ENCODE peak calls at places on chromosomes 7 and 10, in eight cellular contexts. J is H54, Q is gastrocnemius medialis, E is NB4, Z is transverse colon, L is stomach, P is IMR-90, U is sigmoid colon. H is an unnamed sample.

GRCh38 chr7:122803323-122803722 is 82.9 kb downstream of the CADPS2 start:
- DNase-seq in J (no peak), Q (no peak), E (peak), Z (no peak), L (no peak), P (no peak), U (no peak), H (no peak)

GRCh38 chr10:70753841-70754621 is 31.1 kb downstream of the TBATA start:
- DNase-seq in J (no peak), Q (no peak), E (no peak), Z (no peak), L (no peak), P (peak), U (no peak), H (no peak)

GRCh38 chr10:132575320-132576201 is 38.0 kb downstream of the INPP5A start:
- DNase-seq in J (peak), Q (no peak), E (peak), Z (no peak), L (peak), P (peak), U (no peak), H (no peak)

GRCh38 chr7:155447603-155448002 is 10.3 kb upstream of the EN2 start:
- DNase-seq in J (no peak), Q (no peak), E (no peak), Z (no peak), L (no peak), P (no peak), U (no peak), H (no peak)

GRCh38 chr7:55104707-55105433 is 86.1 kb downstream of the EGFR start:
- DNase-seq in J (no peak), Q (no peak), E (no peak), Z (no peak), L (no peak), P (no peak), U (no peak), H (no peak)

GRCh38 chr10:77726732-77727131 is 89.1 kb upstream of the KCNMA1 start:
- DNase-seq in J (no peak), Q (no peak), E (no peak), Z (no peak), L (no peak), P (no peak), U (no peak), H (no peak)

GRCh38 chr7:2985866-2986265 is 57.8 kb downstream of the CARD11 start:
- DNase-seq in J (no peak), Q (no peak), E (no peak), Z (no peak), L (no peak), P (no peak), U (no peak), H (no peak)

GRCh38 chr7:158646766-158647474 is 57.7 kb downstream of the NCAPG2 start:
- DNase-seq in J (no peak), Q (no peak), E (peak), Z (peak), L (no peak), P (no peak), U (no peak), H (no peak)

GRCh38 chr10:63703113-63703670 is 182.0 kb downstream of the REEP3 start:
- DNase-seq in J (no peak), Q (no peak), E (peak), Z (no peak), L (no peak), P (peak), U (no peak), H (no peak)

GRCh38 chr10:33010132-33011037 is 52.4 kb upstream of the ITGB1 start:
- DNase-seq in J (peak), Q (no peak), E (no peak), Z (no peak), L (no peak), P (peak), U (no peak), H (no peak)

GRCh38 chr7:18689535-18689934 is 194.0 kb downstream of the HDAC9 start:
- DNase-seq in J (no peak), Q (no peak), E (no peak), Z (no peak), L (no peak), P (no peak), U (no peak), H (no peak)

GRCh38 chr10:123132576-123133477 is 2.9 kb upstream of the HMX3 start:
- DNase-seq in J (peak), Q (peak), E (peak), Z (peak), L (peak), P (peak), U (peak), H (peak)

GRCh38 chr7:44286618-44287487 is 38.5 kb downstream of the CAMK2B start:
- DNase-seq in J (no peak), Q (peak), E (peak), Z (peak), L (peak), P (no peak), U (peak), H (no peak)

GRCh38 chr7:43585521-43585920 is 2.6 kb downstream of the STK17A start:
- DNase-seq in J (no peak), Q (no peak), E (peak), Z (no peak), L (no peak), P (peak), U (no peak), H (no peak)

GRCh38 chr7:116616555-116617059 is 55.4 kb upstream of the MET start:
- DNase-seq in J (no peak), Q (no peak), E (no peak), Z (no peak), L (no peak), P (peak), U (no peak), H (no peak)

GRCh38 chr10:79159785-79160184 is 91.0 kb downstream of the ZMIZ1 start:
- DNase-seq in J (no peak), Q (no peak), E (no peak), Z (no peak), L (no peak), P (peak), U (peak), H (no peak)

GRCh38 chr7:76509931-76510877 is at the start of gene UPK3B:
- DNase-seq in J (peak), Q (no peak), E (peak), Z (no peak), L (no peak), P (no peak), U (peak), H (no peak)

GRCh38 chr7:131363719-131364118 is 36.0 kb downstream of the MKLN1 start:
- DNase-seq in J (no peak), Q (no peak), E (no peak), Z (no peak), L (no peak), P (no peak), U (no peak), H (no peak)

GRCh38 chr10:99427566-99428150 is 2.8 kb downstream of the GOT1 start:
- DNase-seq in J (no peak), Q (no peak), E (no peak), Z (no peak), L (no peak), P (no peak), U (no peak), H (no peak)
- TF ChIP-seq POLR2A in J (no peak), Q (no peak), E (no peak), Z (no peak), L (no peak), P (no peak), U (no peak), H (no peak)

GRCh38 chr10:95295031-95295755 is 4.4 kb upstream of the PDLIM1 start:
- DNase-seq in J (no peak), Q (no peak), E (peak), Z (peak), L (peak), P (peak), U (peak), H (peak)

GRCh38 chr10:95291634-95292039 is 834 bp upstream of the PDLIM1 start:
- DNase-seq in J (no peak), Q (no peak), E (no peak), Z (no peak), L (no peak), P (no peak), U (no peak), H (no peak)

GRCh38 chr10:95296764-95297163 is 6.0 kb upstream of the PDLIM1 start:
- DNase-seq in J (no peak), Q (no peak), E (no peak), Z (no peak), L (no peak), P (no peak), U (no peak), H (no peak)

GRCh38 chr10:95300140-95300539 is 9.3 kb upstream of the PDLIM1 start:
- DNase-seq in J (no peak), Q (no peak), E (no peak), Z (no peak), L (no peak), P (no peak), U (no peak), H (no peak)

DNA sequence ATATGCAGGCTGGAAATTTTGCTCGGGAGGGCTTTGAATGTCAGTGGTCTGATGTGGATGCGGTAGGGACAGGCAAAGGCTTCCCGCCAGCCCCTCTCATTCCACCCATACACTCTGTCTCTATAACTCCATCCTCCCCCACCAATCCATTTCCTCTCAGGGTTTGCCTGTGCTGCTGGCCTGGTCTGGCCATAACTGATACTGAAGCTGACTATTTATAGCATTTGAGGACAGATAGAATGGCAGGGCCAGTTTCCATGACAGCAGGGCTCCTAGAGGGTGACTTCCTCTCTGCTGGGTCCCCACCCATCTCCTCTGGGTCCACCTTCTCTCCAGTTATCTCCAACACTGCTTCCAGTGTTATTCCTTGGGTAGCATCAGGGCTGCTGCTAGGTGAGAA is 6.6 kb upstream of the PDLIM1 start:
- DNase-seq in J (no peak), Q (no peak), E (peak), Z (no peak), L (no peak), P (no peak), U (no peak), H (no peak)
- TF ChIP-seq POLR2A in J (no peak), Q (no peak), E (no peak), Z (no peak), L (no peak), P (no peak), U (no peak), H (no peak)

GRCh38 chr7:1543826-1544177 is 12.2 kb downstream of the TMEM184A start:
- DNase-seq in J (no peak), Q (no peak), E (no peak), Z (no peak), L (no peak), P (no peak), U (no peak), H (no peak)

GRCh38 chr7:1541431-1542162 is 11.1 kb downstream of the MAFK start:
- DNase-seq in J (no peak), Q (no peak), E (no peak), Z (no peak), L (no peak), P (no peak), U (peak), H (no peak)

GRCh38 chr7:1540391-1541271 is 10.1 kb downstream of the MAFK start:
- DNase-seq in J (no peak), Q (no peak), E (no peak), Z (no peak), L (no peak), P (no peak), U (peak), H (no peak)

GRCh38 chr7:1542841-1543747 is 12.6 kb downstream of the MAFK start:
- DNase-seq in J (no peak), Q (no peak), E (no peak), Z (no peak), L (no peak), P (no peak), U (no peak), H (no peak)

DNA sequence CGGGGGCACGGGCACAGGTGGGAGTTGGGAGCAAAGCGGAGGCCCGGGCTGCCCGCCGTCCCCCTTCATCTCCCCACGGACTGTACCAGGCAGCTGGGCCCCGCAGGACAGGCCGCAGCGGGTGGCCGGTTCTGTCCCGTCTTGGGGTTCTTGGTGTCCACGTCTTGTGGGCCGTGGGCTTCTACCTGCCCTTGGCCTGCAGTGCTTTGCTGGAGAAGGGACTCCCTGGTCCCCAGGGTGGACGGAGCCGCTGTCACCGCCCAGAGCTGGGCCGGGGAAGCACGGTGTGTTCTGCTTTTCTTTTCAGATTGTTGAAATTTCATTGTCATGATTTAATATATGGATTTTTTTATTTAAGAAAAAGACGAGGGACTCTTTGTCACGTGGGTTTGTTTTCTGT is 11.8 kb downstream of the MAFK start:
- DNase-seq in J (no peak), Q (no peak), E (no peak), Z (no peak), L (no peak), P (no peak), U (no peak), H (no peak)
- TF ChIP-seq POLR2A in J (no peak), Q (no peak), E (no peak), Z (no peak), L (no peak), P (no peak), U (no peak), H (no peak)

GRCh38 chr10:72319416-72320254 is 35.1 kb downstream of the DNAJB12 start:
- DNase-seq in J (peak), Q (peak), E (peak), Z (peak), L (peak), P (peak), U (peak), H (peak)

GRCh38 chr10:72322030-72322279 is 32.8 kb downstream of the DNAJB12 start:
- DNase-seq in J (no peak), Q (peak), E (no peak), Z (no peak), L (no peak), P (no peak), U (no peak), H (no peak)

GRCh38 chr10:72321248-72322029 is 33.3 kb downstream of the DNAJB12 start:
- DNase-seq in J (no peak), Q (no peak), E (no peak), Z (no peak), L (no peak), P (no peak), U (no peak), H (no peak)

GRCh38 chr10:72322280-72323058 is 32.2 kb downstream of the DNAJB12 start:
- DNase-seq in J (no peak), Q (peak), E (no peak), Z (no peak), L (no peak), P (no peak), U (no peak), H (no peak)

DNA sequence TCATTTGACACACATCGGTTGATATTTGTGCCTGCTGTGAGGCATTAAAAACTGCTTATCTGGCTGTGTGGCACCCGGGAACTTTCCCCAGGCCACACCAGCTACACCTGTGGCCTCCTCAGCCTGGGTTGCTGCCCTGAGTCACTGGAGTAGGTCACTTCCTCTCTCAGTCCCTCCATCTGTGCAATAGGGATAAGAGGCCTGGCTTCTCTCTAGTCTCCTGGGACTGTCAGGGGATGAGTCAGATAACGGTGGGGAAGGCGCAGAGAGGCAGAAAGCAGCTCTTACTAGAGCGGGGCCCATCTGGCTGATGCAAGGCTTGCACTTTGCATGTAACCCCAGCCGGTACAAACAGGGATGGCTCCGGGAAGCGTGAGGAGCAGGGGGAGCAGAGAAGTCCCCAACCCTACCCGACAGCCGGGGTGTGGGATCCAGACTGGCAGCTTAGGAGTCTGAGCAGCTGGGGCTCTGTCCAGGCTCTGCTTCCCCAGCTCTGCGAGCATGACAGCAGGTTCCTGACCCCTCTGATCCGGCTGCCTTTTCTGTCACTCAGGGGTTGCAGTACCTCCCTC is 34.0 kb downstream of the DNAJB12 start:
- DNase-seq in J (peak), Q (peak), E (peak), Z (peak), L (peak), P (peak), U (peak), H (peak)
- TF ChIP-seq POLR2A in J (no peak), Q (peak), E (peak), Z (no peak), L (no peak), P (peak), U (peak), H (peak)

DNA sequence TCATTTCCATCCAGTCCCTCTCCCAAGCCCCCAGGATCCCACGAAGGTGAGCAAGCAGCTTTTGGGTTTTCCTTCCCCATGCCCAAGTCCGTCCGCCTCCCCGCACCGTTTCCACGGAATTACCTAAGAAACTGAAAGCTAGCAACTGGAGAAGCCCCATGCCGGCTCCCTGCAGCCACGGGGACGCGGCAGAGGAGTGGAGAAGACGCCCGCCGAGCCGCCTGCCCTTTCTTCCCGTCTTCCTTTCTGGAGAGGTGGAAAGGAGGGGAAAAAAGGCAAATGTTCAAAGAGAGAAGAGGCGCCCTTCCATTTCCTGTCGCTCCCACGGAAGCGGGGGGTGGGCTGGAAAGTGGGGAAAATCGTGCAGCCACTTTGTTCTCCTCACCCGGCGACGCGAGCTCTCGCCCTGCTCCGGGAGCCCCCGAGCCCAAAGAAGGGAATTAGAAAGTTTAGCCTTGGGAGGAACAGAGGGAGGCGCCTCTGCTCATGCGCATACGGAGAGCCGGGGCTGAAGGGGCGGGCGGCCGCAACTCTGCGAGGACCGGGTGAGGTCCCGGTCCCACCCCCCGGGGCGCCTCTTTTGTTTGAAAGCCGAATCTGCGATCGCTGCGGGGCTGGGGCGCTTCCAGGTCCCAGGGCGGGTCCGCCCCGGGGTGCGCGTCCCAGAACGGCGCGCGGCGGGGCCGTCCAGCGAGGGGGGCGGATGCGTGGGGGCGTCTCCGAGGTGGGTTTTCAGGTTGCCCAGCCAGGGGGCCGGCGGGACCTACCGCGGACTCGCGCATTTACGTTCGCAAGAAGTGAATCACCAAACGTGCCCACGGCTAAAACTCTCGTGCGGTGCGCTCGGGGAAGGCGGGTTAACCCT is at the start of gene LAMB1:
- DNase-seq in J (peak), Q (peak), E (no peak), Z (peak), L (peak), P (peak), U (peak), H (no peak)
- TF ChIP-seq POLR2A in J (peak), Q (peak), E (no peak), Z (peak), L (no peak), P (peak), U (peak), H (peak)

GRCh38 chr10:24952146-24952700 is at the start of gene PRTFDC1:
- DNase-seq in J (no peak), Q (no peak), E (no peak), Z (peak), L (peak), P (no peak), U (peak), H (no peak)
- TF ChIP-seq POLR2A in J (no peak), Q (no peak), E (no peak), Z (no peak), L (no peak), P (no peak), U (no peak), H (no peak)

GRCh38 chr7:5596046-5596895 is 172.6 kb upstream of the TNRC18 start:
- DNase-seq in J (peak), Q (peak), E (peak), Z (peak), L (peak), P (peak), U (peak), H (no peak)

GRCh38 chr7:5594616-5595544 is 171.2 kb upstream of the TNRC18 start:
- DNase-seq in J (peak), Q (no peak), E (peak), Z (no peak), L (no peak), P (peak), U (no peak), H (no peak)

GRCh38 chr7:5597772-5598171 is 174.1 kb upstream of the TNRC18 start:
- DNase-seq in J (no peak), Q (no peak), E (peak), Z (no peak), L (no peak), P (no peak), U (no peak), H (no peak)

GRCh38 chr7:5596896-5597246 is 173.2 kb upstream of the TNRC18 start:
- DNase-seq in J (no peak), Q (no peak), E (no peak), Z (no peak), L (no peak), P (no peak), U (no peak), H (no peak)

DNA sequence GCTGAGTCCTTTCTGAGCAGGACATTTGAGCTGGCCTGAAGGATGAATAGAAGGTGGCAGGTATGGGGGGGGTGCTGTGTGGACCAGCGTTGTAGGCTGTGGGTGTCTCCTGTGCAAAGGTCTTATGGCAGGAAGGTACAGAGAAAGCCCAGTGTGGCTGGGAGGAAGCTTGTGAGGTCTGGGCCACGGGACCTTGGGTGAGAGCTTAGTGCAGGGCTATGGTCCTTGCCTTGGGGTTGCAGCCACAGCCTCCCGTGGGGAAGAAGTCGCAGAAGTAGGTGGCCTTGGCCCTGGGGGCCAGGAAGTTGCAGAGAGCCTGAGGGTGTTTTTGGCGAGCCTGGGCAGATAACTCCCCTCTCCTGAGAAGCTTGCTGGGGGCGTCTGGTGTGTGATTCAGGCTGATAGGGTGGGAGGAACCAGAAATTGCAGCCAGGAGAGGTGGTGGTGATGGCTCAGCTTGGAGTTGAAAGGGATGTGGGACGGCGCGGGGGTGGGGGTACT is 172.0 kb upstream of the TNRC18 start:
- DNase-seq in J (peak), Q (no peak), E (peak), Z (no peak), L (no peak), P (peak), U (no peak), H (no peak)
- TF ChIP-seq POLR2A in J (no peak), Q (no peak), E (no peak), Z (no peak), L (no peak), P (peak), U (no peak), H (no peak)

H was measured in esophagus squamous epithelium.